ENCODE peak calls at places on chromosomes 6 and 20, in six cellular contexts. One of them, this sample, is unnamed.

GRCh38 chr6:119612871-119613515 is 263.4 kb upstream of the MAN1A1 start:
- DNase-seq in mesenchymal stem cell: peak
- DNase-seq in H9: no peak
- DNase-seq in H1: no peak
- DNase-seq in trophoblast cell: no peak
- DNase-seq in neuronal stem cell: no peak
- DNase-seq in this sample: peak

GRCh38 chr20:46118481-46119020 is 437 bp downstream of the CD40 start:
- DNase-seq in trophoblast cell: no peak
- DNase-seq in mesenchymal stem cell: peak
- DNase-seq in H9: peak
- DNase-seq in H1: peak
- DNase-seq in neuronal stem cell: no peak
- DNase-seq in this sample: no peak

GRCh38 chr6:107690864-107691661 is 133.1 kb downstream of the SCML4 start:
- DNase-seq in neuronal stem cell: no peak
- DNase-seq in H1: no peak
- DNase-seq in trophoblast cell: no peak
- DNase-seq in mesenchymal stem cell: peak
- DNase-seq in H9: no peak
- DNase-seq in this sample: peak

GRCh38 chr6:27188885-27189418 is 58.5 kb upstream of the PRSS16 start:
- DNase-seq in trophoblast cell: peak
- DNase-seq in H9: peak
- DNase-seq in mesenchymal stem cell: peak
- DNase-seq in neuronal stem cell: peak
- DNase-seq in H1: no peak
- DNase-seq in this sample: peak

GRCh38 chr6:107539409-107539808 is 49.5 kb downstream of the SOBP start:
- DNase-seq in mesenchymal stem cell: peak
- DNase-seq in neuronal stem cell: no peak
- DNase-seq in trophoblast cell: peak
- DNase-seq in H1: no peak
- DNase-seq in H9: no peak
- DNase-seq in this sample: no peak

GRCh38 chr20:23047738-23048214 is 1.7 kb downstream of the THBD start:
- DNase-seq in trophoblast cell: no peak
- DNase-seq in H9: peak
- DNase-seq in mesenchymal stem cell: no peak
- DNase-seq in neuronal stem cell: no peak
- DNase-seq in H1: no peak
- DNase-seq in this sample: no peak

GRCh38 chr6:14286144-14286543 is 168.6 kb downstream of the CD83 start:
- DNase-seq in H1: peak
- DNase-seq in trophoblast cell: no peak
- DNase-seq in H9: no peak
- DNase-seq in mesenchymal stem cell: no peak
- DNase-seq in neuronal stem cell: no peak
- DNase-seq in this sample: peak

GRCh38 chr6:87747646-87748045 is 45.6 kb upstream of the AKIRIN2 start:
- DNase-seq in trophoblast cell: no peak
- DNase-seq in mesenchymal stem cell: no peak
- DNase-seq in neuronal stem cell: no peak
- DNase-seq in H9: no peak
- DNase-seq in H1: no peak
- DNase-seq in this sample: no peak

GRCh38 chr6:107987805-107988204 is 29.8 kb upstream of the SEC63 start:
- DNase-seq in H9: peak
- DNase-seq in neuronal stem cell: no peak
- DNase-seq in trophoblast cell: peak
- DNase-seq in H1: no peak
- DNase-seq in mesenchymal stem cell: no peak
- DNase-seq in this sample: no peak

GRCh38 chr6:9346923-9347322 is 911.6 kb upstream of the SLC35B3 start:
- DNase-seq in mesenchymal stem cell: no peak
- DNase-seq in H9: peak
- DNase-seq in trophoblast cell: no peak
- DNase-seq in H1: no peak
- DNase-seq in neuronal stem cell: no peak
- DNase-seq in this sample: no peak

GRCh38 chr6:41655706-41656668 is 17.7 kb downstream of the MDFI start:
- DNase-seq in H9: no peak
- DNase-seq in neuronal stem cell: no peak
- DNase-seq in H1: peak
- DNase-seq in trophoblast cell: peak
- DNase-seq in mesenchymal stem cell: peak
- DNase-seq in this sample: peak

GRCh38 chr20:48952656-48953055 is 31.1 kb downstream of the ARFGEF2 start:
- DNase-seq in H1: no peak
- DNase-seq in H9: no peak
- DNase-seq in trophoblast cell: no peak
- DNase-seq in mesenchymal stem cell: no peak
- DNase-seq in neuronal stem cell: no peak
- DNase-seq in this sample: no peak

GRCh38 chr6:125102901-125103300 is 50.7 kb upstream of the TPD52L1 start:
- DNase-seq in H9: no peak
- DNase-seq in mesenchymal stem cell: peak
- DNase-seq in neuronal stem cell: no peak
- DNase-seq in H1: no peak
- DNase-seq in trophoblast cell: peak
- DNase-seq in this sample: peak

GRCh38 chr20:47262365-47263013 is 94.0 kb downstream of the ZMYND8 start:
- DNase-seq in neuronal stem cell: no peak
- DNase-seq in trophoblast cell: no peak
- DNase-seq in H9: no peak
- DNase-seq in mesenchymal stem cell: no peak
- DNase-seq in H1: no peak
- DNase-seq in this sample: no peak

GRCh38 chr6:104689551-104690205 is 170.0 kb downstream of the HACE1 start:
- DNase-seq in H1: no peak
- DNase-seq in H9: no peak
- DNase-seq in mesenchymal stem cell: peak
- DNase-seq in neuronal stem cell: no peak
- DNase-seq in trophoblast cell: peak
- DNase-seq in this sample: peak

GRCh38 chr6:145310116-145310515 is 425.2 kb downstream of the EPM2A start:
- DNase-seq in trophoblast cell: no peak
- DNase-seq in H1: no peak
- DNase-seq in H9: no peak
- DNase-seq in mesenchymal stem cell: peak
- DNase-seq in neuronal stem cell: no peak
- DNase-seq in this sample: peak

GRCh38 chr20:10610266-10610665 is 63.5 kb downstream of the JAG1 start:
- DNase-seq in trophoblast cell: no peak
- DNase-seq in H1: no peak
- DNase-seq in neuronal stem cell: no peak
- DNase-seq in H9: no peak
- DNase-seq in mesenchymal stem cell: no peak
- DNase-seq in this sample: no peak

GRCh38 chr6:152273638-152274037 is 363.5 kb downstream of the SYNE1 start:
- DNase-seq in H1: no peak
- DNase-seq in mesenchymal stem cell: no peak
- DNase-seq in H9: peak
- DNase-seq in neuronal stem cell: peak
- DNase-seq in trophoblast cell: peak
- DNase-seq in this sample: no peak

GRCh38 chr20:14801591-14802325 is 464.3 kb upstream of the FLRT3 start:
- DNase-seq in neuronal stem cell: no peak
- DNase-seq in H9: no peak
- DNase-seq in H1: no peak
- DNase-seq in mesenchymal stem cell: no peak
- DNase-seq in trophoblast cell: no peak
- DNase-seq in this sample: no peak

GRCh38 chr20:46117704-46118467 is at the start of gene CD40:
- DNase-seq in H1: peak
- DNase-seq in H9: peak
- DNase-seq in mesenchymal stem cell: peak
- DNase-seq in neuronal stem cell: peak
- DNase-seq in trophoblast cell: peak
- DNase-seq in this sample: peak

GRCh38 chr20:60238992-60239655 is 280.9 kb downstream of the CDH26 start:
- DNase-seq in mesenchymal stem cell: no peak
- DNase-seq in H9: no peak
- DNase-seq in H1: no peak
- DNase-seq in trophoblast cell: no peak
- DNase-seq in neuronal stem cell: no peak
- DNase-seq in this sample: no peak

GRCh38 chr6:81938014-81938761 is 185.7 kb upstream of the TENT5A start:
- DNase-seq in mesenchymal stem cell: peak
- DNase-seq in neuronal stem cell: no peak
- DNase-seq in H9: no peak
- DNase-seq in H1: no peak
- DNase-seq in trophoblast cell: peak
- DNase-seq in this sample: peak

GRCh38 chr6:113936093-113936934 is 34.6 kb downstream of the HDAC2 start:
- DNase-seq in H9: no peak
- DNase-seq in neuronal stem cell: peak
- DNase-seq in trophoblast cell: peak
- DNase-seq in H1: no peak
- DNase-seq in mesenchymal stem cell: peak
- DNase-seq in this sample: peak

GRCh38 chr6:106553440-106553839 is 75.9 kb downstream of the RTN4IP1 start:
- DNase-seq in trophoblast cell: no peak
- DNase-seq in neuronal stem cell: no peak
- DNase-seq in mesenchymal stem cell: no peak
- DNase-seq in H9: no peak
- DNase-seq in H1: no peak
- DNase-seq in this sample: no peak

GRCh38 chr6:101845172-101845571 is 451.7 kb downstream of the GRIK2 start:
- DNase-seq in H1: no peak
- DNase-seq in trophoblast cell: no peak
- DNase-seq in mesenchymal stem cell: no peak
- DNase-seq in H9: no peak
- DNase-seq in neuronal stem cell: no peak
- DNase-seq in this sample: no peak

GRCh38 chr6:3026811-3027626 is 27.3 kb downstream of the NQO2 start:
- DNase-seq in H1: no peak
- DNase-seq in trophoblast cell: no peak
- DNase-seq in mesenchymal stem cell: peak
- DNase-seq in H9: no peak
- DNase-seq in neuronal stem cell: no peak
- DNase-seq in this sample: peak

GRCh38 chr6:166097914-166098522 is 69.6 kb downstream of the TBXT start:
- DNase-seq in neuronal stem cell: peak
- DNase-seq in mesenchymal stem cell: peak
- DNase-seq in H1: peak
- DNase-seq in H9: peak
- DNase-seq in trophoblast cell: peak
- DNase-seq in this sample: peak

GRCh38 chr6:112800916-112801315 is 453.8 kb downstream of the RFPL4B start:
- DNase-seq in H1: no peak
- DNase-seq in trophoblast cell: no peak
- DNase-seq in H9: no peak
- DNase-seq in neuronal stem cell: no peak
- DNase-seq in mesenchymal stem cell: no peak
- DNase-seq in this sample: no peak

GRCh38 chr6:112802154-112802553 is 455.0 kb downstream of the RFPL4B start:
- DNase-seq in H9: no peak
- DNase-seq in neuronal stem cell: no peak
- DNase-seq in H1: no peak
- DNase-seq in trophoblast cell: no peak
- DNase-seq in mesenchymal stem cell: peak
- DNase-seq in this sample: peak

GRCh38 chr6:112799889-112800288 is 452.8 kb downstream of the RFPL4B start:
- DNase-seq in mesenchymal stem cell: no peak
- DNase-seq in neuronal stem cell: no peak
- DNase-seq in H1: no peak
- DNase-seq in H9: no peak
- DNase-seq in trophoblast cell: no peak
- DNase-seq in this sample: no peak

GRCh38 chr6:112800439-112800838 is 453.3 kb downstream of the RFPL4B start:
- DNase-seq in neuronal stem cell: no peak
- DNase-seq in H9: no peak
- DNase-seq in mesenchymal stem cell: no peak
- DNase-seq in trophoblast cell: no peak
- DNase-seq in H1: no peak
- DNase-seq in this sample: peak

GRCh38 chr6:112801681-112802080 is 454.6 kb downstream of the RFPL4B start:
- DNase-seq in neuronal stem cell: no peak
- DNase-seq in trophoblast cell: no peak
- DNase-seq in H9: no peak
- DNase-seq in H1: no peak
- DNase-seq in mesenchymal stem cell: peak
- DNase-seq in this sample: no peak
- H2AFZ ChIP-seq in neuronal stem cell: peak
- H2AFZ ChIP-seq in trophoblast cell: no peak
- H2AFZ ChIP-seq in H9: no peak
- H2AFZ ChIP-seq in H1: peak
- H2AFZ ChIP-seq in mesenchymal stem cell: no peak
- H2AFZ ChIP-seq in this sample: no peak

DNA sequence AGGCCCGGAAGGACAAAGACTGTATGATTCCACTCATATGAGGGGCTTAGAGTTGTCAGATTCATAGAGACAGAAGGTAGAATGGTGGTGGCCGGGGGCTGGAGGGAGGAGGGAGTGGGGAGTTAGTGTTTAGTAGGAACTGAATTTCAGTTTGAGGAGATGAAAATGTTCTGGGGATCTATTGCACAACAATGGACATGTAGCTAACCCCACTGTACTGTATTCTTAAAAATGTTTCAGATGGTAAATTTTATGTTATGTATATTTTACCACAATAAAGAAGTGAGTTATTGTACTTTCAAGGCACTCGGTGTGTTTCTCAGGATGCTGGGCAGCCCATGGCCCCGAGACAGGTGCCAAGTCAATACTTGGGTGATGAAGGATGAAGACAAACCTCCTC is 25.4 kb downstream of the MAS1 start:
- DNase-seq in trophoblast cell: no peak
- DNase-seq in neuronal stem cell: no peak
- DNase-seq in mesenchymal stem cell: no peak
- DNase-seq in H9: no peak
- DNase-seq in H1: no peak
- DNase-seq in this sample: no peak
- H3K4ac ChIP-seq in trophoblast cell: no peak
- H3K4ac ChIP-seq in neuronal stem cell: no peak
- H3K4ac ChIP-seq in mesenchymal stem cell: no peak
- H3K4ac ChIP-seq in H9: no peak
- H3K4ac ChIP-seq in H1: no peak
- H3K4ac ChIP-seq in this sample: no peak

DNA sequence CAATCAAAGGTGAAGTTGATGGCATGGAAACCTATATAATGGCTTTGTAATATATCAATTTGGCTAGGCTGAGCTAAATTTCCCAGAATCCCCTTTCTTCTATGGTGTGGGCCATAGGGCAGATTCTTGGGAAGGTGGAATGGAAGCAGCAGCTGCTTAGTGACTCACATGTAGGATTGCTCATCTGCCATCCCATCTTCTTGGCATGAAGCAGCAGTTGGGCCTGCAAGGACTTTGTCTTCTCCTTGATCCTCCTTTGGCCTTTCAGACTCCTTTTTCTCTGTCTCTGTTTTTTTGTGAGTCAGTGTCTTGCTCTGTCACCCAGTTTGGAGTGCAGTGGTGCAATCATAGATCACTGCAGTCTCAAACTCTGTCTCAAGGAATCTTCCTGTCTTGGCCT is 52.6 kb upstream of the CEP162 start:
- DNase-seq in neuronal stem cell: no peak
- DNase-seq in H9: no peak
- DNase-seq in H1: no peak
- DNase-seq in trophoblast cell: peak
- DNase-seq in mesenchymal stem cell: peak
- DNase-seq in this sample: peak
- H2AFZ ChIP-seq in neuronal stem cell: no peak
- H2AFZ ChIP-seq in H9: no peak
- H2AFZ ChIP-seq in H1: peak
- H2AFZ ChIP-seq in trophoblast cell: no peak
- H2AFZ ChIP-seq in mesenchymal stem cell: no peak
- H2AFZ ChIP-seq in this sample: no peak

GRCh38 chr20:50730765-50731054 is 670 bp upstream of the PARD6B start:
- DNase-seq in H9: no peak
- DNase-seq in trophoblast cell: no peak
- DNase-seq in H1: no peak
- DNase-seq in neuronal stem cell: no peak
- DNase-seq in mesenchymal stem cell: no peak
- DNase-seq in this sample: no peak
- H3K4ac ChIP-seq in H9: no peak
- H3K4ac ChIP-seq in trophoblast cell: no peak
- H3K4ac ChIP-seq in H1: peak
- H3K4ac ChIP-seq in neuronal stem cell: no peak
- H3K4ac ChIP-seq in mesenchymal stem cell: peak
- H3K4ac ChIP-seq in this sample: peak

This sample was measured in IMR-90.